ENCODE peak calls at places on chromosomes 4 and X, in five cellular contexts. G, R, K, P and E are unnamed samples.

GRCh38 chrX:135543924-135544323 is 23.5 kb downstream of the INTS6L start:
- DNase-seq in G (no peak), R (no peak), K (no peak), P (no peak), E (peak)

GRCh38 chr4:61202638-61203495 is 2.7 kb downstream of the ADGRL3 start:
- DNase-seq in G (no peak), R (no peak), K (peak), P (peak), E (no peak)

GRCh38 chrX:81957900-81958545 is 756.1 kb downstream of the SH3BGRL start:
- DNase-seq in G (no peak), R (no peak), K (no peak), P (peak), E (no peak)

GRCh38 chr4:125677665-125678307 is 363.0 kb downstream of the FAT4 start:
- DNase-seq in G (no peak), R (no peak), K (no peak), P (no peak), E (no peak)

GRCh38 chr4:3851881-3852280 is 85.7 kb downstream of the ADRA2C start:
- DNase-seq in G (no peak), R (no peak), K (no peak), P (no peak), E (no peak)

GRCh38 chr4:145619639-145619996 is 433 bp downstream of the MMAA start:
- DNase-seq in G (peak), R (peak), K (peak), P (peak), E (peak)

GRCh38 chrX:41382699-41383645 is 49.0 kb downstream of the DDX3X start:
- DNase-seq in G (no peak), R (no peak), K (peak), P (peak), E (peak)

GRCh38 chr4:8855781-8856245 is 15.8 kb downstream of the HMX1 start:
- DNase-seq in G (no peak), R (no peak), K (no peak), P (no peak), E (no peak)

GRCh38 chrX:56222473-56223000 is 9.6 kb upstream of the KLF8 start:
- DNase-seq in G (no peak), R (no peak), K (no peak), P (no peak), E (no peak)

GRCh38 chrX:17805120-17805519 is 56.0 kb downstream of the RAI2 start:
- DNase-seq in G (no peak), R (no peak), K (no peak), P (no peak), E (no peak)

GRCh38 chr4:127708985-127709384 is 21.2 kb upstream of the SLC25A31 start:
- DNase-seq in G (no peak), R (no peak), K (peak), P (peak), E (no peak)

GRCh38 chrX:44183329-44183728 is 160.1 kb downstream of the EFHC2 start:
- DNase-seq in G (no peak), R (no peak), K (no peak), P (no peak), E (no peak)

GRCh38 chrX:129823115-129823514 is 20.6 kb downstream of the ZDHHC9 start:
- DNase-seq in G (no peak), R (no peak), K (peak), P (peak), E (peak)

GRCh38 chr4:119035941-119036737 is 99.5 kb upstream of the MYOZ2 start:
- DNase-seq in G (no peak), R (no peak), K (no peak), P (peak), E (no peak)

GRCh38 chr4:38091636-38092035 is 131.4 kb downstream of the PTTG2 start:
- DNase-seq in G (no peak), R (no peak), K (no peak), P (peak), E (no peak)

GRCh38 chr4:13246107-13246506 is 238.0 kb downstream of the RAB28 start:
- DNase-seq in G (no peak), R (no peak), K (no peak), P (no peak), E (no peak)

GRCh38 chr4:186882293-186882692 is 158.6 kb upstream of the FAT1 start:
- DNase-seq in G (no peak), R (no peak), K (no peak), P (no peak), E (no peak)

GRCh38 chr4:177229331-177229730 is 80.3 kb upstream of the NEIL3 start:
- DNase-seq in G (no peak), R (no peak), K (peak), P (peak), E (no peak)

GRCh38 chrX:124328765-124329164 is 3.7 kb upstream of the TEX13D start:
- DNase-seq in G (no peak), R (no peak), K (no peak), P (peak), E (no peak)

GRCh38 chrX:97895751-97896150 is 1012.0 kb downstream of the RPA4 start:
- DNase-seq in G (no peak), R (no peak), K (peak), P (peak), E (no peak)

GRCh38 chr4:138789796-138790195 is 225.8 kb upstream of the NOCT start:
- DNase-seq in G (no peak), R (no peak), K (no peak), P (no peak), E (no peak)

GRCh38 chrX:129663171-129663570 is 8.4 kb upstream of the APLN start:
- DNase-seq in G (no peak), R (no peak), K (peak), P (peak), E (no peak)

GRCh38 chr4:114488301-114488982 is 110.2 kb upstream of the UGT8 start:
- DNase-seq in G (no peak), R (no peak), K (no peak), P (no peak), E (no peak)

GRCh38 chr4:152687974-152688599 is 8.3 kb upstream of the TMEM154 start:
- DNase-seq in G (no peak), R (no peak), K (no peak), P (no peak), E (no peak)

GRCh38 chrX:136028383-136028984 is 43.2 kb downstream of the SLC9A6 start:
- DNase-seq in G (no peak), R (no peak), K (peak), P (peak), E (no peak)

GRCh38 chrX:54891573-54891972 is 29.1 kb upstream of the TRO start:
- DNase-seq in G (no peak), R (no peak), K (peak), P (peak), E (peak)

GRCh38 chrX:9337056-9337455 is 127.8 kb upstream of the TBL1X start:
- DNase-seq in G (no peak), R (no peak), K (peak), P (peak), E (no peak)

GRCh38 chrX:18761750-18762149 is 54.3 kb downstream of the PPEF1 start:
- DNase-seq in G (no peak), R (no peak), K (no peak), P (no peak), E (no peak)

GRCh38 chrX:9875801-9876200 is 89.6 kb downstream of the SHROOM2 start:
- DNase-seq in G (no peak), R (no peak), K (no peak), P (no peak), E (no peak)

GRCh38 chr4:25667931-25668557 is 12.4 kb downstream of the SLC34A2 start:
- DNase-seq in G (no peak), R (no peak), K (peak), P (no peak), E (peak)

GRCh38 chrX:53073115-53073581 is 9.0 kb upstream of the TSPYL2 start:
- DNase-seq in G (no peak), R (no peak), K (no peak), P (no peak), E (no peak)

GRCh38 chrX:150234126-150234525 is 129.0 kb upstream of the MAMLD1 start:
- DNase-seq in G (no peak), R (no peak), K (peak), P (peak), E (no peak)

GRCh38 chr4:165874799-165875371 is 1.8 kb downstream of the TLL1 start:
- DNase-seq in G (no peak), R (no peak), K (peak), P (peak), E (peak)

GRCh38 chr4:41222259-41222658 is 7.9 kb upstream of the APBB2 start:
- DNase-seq in G (no peak), R (no peak), K (no peak), P (no peak), E (no peak)

GRCh38 chrX:107537815-107538214 is 88.4 kb downstream of the FRMPD3 start:
- DNase-seq in G (no peak), R (no peak), K (peak), P (peak), E (no peak)

GRCh38 chr4:67660418-67660817 is 40.5 kb downstream of the UBA6 start:
- DNase-seq in G (no peak), R (no peak), K (no peak), P (no peak), E (no peak)

GRCh38 chrX:43969504-43970501 is 3.4 kb downstream of the NDP start:
- DNase-seq in G (peak), R (no peak), K (no peak), P (peak), E (no peak)

GRCh38 chrX:14006489-14006888 is 23.2 kb downstream of the GEMIN8 start:
- DNase-seq in G (no peak), R (no peak), K (no peak), P (no peak), E (no peak)

DNA sequence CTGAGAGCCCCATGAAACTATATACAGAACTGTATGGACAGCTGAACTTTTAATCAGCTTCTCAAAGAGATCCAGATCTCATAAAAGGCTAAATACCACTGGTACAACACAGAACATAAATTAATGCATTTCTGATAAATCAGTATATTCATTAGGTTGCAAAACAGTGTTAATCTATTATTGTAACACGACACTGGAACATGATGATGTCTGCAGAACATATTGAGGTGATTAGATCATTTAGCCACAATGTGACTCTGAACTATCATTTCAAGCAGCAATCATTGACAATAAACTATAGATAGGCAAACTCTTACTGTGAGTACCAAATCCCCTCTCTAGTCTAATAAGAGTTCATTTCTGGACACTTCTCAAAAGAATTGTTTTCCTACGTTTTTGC is 50.3 kb downstream of the GASK1B start:
- DNase-seq in G (no peak), R (no peak), K (peak), P (peak), E (no peak)
- TF ChIP-seq CTCF in G (no peak), R (no peak), K (no peak), P (no peak), E (no peak)

DNA sequence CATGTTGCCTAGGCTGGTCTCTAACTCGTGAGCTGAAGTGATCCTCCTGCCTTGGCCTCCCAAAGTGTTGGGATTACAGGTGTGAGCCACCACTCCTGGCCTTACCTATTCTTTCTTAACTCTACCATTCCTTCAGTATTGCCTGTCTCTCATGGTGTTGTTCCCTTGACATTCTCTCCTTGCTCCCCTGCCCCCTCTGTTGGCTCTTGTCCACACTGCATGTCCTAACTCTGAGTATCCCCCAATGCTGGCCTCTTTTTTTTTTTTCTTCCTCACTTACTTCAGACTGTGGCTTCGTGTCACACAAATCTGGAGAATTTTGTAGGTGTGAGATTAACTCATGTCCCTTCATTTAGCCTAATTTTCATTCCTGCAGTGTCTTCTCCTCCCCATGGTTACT is 22.9 kb upstream of the FRMPD4 start:
- DNase-seq in G (no peak), R (no peak), K (no peak), P (no peak), E (no peak)
- TF ChIP-seq CTCF in G (no peak), R (no peak), K (no peak), P (no peak), E (no peak)

GRCh38 chr4:54234497-54235205 is 5.6 kb downstream of the PDGFRA start:
- DNase-seq in G (no peak), R (no peak), K (peak), P (no peak), E (no peak)
- TF ChIP-seq CTCF in G (no peak), R (no peak), K (peak), P (no peak), E (no peak)

GRCh38 chr4:170700064-170700463 is 610.3 kb upstream of the AADAT start:
- DNase-seq in G (no peak), R (no peak), K (no peak), P (no peak), E (no peak)

GRCh38 chr4:170705907-170706306 is 616.2 kb upstream of the AADAT start:
- DNase-seq in G (no peak), R (no peak), K (no peak), P (no peak), E (no peak)
- TF ChIP-seq CTCF in G (no peak), R (no peak), K (no peak), P (no peak), E (no peak)

GRCh38 chr4:182528819-182529218 is 285.6 kb downstream of the TENM3 start:
- DNase-seq in G (no peak), R (no peak), K (no peak), P (no peak), E (no peak)
- TF ChIP-seq CTCF in G (no peak), R (no peak), K (no peak), P (no peak), E (no peak)

DNA sequence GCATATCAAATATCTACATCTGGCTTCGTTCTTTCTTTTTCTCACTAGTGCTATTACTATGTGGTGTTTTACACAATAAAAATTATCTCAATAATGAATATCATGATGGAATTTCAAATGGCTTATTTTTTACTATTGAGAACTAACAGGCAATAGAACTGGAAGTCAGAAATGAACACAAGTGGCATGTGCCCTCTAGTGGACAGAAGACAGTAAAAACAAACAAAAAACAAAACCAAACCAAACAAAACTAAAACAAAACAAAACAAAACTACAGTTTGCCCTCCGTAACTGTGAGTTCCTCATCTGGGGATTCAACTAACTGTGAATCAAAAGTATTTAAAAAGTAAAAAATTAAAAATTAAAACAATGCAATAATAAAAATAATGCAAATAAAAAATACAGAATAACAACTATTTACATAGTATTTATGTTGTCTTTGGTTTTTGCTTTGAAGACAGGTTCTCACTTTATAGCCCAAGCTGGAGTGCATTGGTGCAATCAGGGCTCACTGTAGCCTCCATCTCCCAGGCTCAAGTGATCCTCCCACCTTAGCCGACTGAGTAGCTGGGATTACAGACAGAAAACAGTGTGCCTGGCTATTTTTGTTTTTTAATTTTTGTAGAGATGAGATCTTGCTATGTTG is 195.6 kb upstream of the TACR3 start:
- DNase-seq in G (no peak), R (no peak), K (peak), P (peak), E (no peak)
- TF ChIP-seq CTCF in G (no peak), R (peak), K (peak), P (peak), E (peak)

DNA sequence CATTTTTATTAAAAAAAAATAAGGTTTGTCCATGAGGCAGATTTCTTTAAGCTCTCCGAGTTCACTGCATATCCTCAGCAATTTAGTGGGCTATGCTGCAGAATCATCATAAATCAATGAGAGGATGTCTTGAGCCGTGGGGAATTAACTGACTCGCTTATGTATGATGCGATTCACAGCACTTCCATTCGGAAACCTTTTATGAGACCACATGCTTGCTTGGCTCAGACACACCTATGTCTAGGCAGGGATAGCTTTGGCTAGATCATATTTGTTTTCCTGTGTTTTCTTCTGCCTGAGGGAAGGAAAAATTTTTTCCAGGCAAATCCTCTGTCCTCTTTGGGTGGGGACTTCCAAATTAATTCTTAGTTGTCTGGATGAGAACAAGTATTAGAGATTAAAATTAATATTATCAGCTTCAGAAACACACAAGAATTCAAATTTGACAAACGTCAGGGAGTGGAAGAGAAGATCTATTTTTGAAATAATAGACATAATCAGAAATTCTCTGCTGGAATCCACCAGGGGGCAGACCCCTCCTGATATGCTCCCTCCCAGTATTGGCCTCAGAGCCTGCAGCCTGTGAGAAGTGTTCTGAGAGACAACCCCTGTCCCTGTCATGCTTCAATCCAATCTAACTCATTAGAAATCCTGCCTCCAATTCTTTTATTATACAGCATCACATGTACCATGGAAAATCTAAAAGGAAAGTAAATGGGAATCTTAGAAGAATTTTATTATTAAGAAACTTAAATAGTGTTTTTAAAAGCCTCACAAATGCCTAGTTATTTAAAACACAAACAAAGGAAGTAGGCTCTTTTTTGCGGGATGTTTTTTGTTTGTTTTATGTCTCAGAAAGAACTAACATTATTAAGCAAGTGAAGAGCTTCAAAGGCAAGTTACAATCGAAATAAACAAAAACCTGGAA is 345.1 kb upstream of the TACR3 start:
- DNase-seq in G (peak), R (peak), K (peak), P (peak), E (peak)
- TF ChIP-seq CTCF in G (no peak), R (peak), K (peak), P (peak), E (peak)

DNA sequence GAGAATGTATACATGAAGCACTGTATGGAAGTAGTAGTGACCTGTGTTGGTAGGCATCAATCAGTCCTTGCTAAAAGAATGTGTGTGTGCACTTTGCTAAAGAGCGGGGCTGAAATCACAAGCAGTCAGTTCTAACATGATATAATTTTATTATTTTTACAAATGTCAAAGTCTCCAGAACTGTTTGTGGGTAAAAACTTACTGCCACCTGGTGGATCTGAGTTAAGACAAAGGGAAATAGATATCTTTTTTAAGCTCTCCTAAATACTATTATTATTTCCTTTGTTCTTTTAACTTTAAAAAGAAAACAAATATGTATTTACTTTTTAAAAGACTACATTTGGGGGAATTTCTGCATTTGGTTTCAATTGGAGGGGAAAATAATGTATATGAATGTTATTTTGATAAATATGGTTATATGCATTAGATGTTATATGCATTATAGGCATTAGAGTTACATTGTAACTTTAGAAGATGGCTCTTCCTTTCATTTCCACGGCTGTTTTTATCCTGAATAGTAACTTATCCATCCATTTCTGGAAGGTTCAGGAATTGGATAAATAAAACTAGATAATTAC is 7.8 kb upstream of the CLOCK start:
- DNase-seq in G (no peak), R (no peak), K (peak), P (peak), E (no peak)
- TF ChIP-seq CTCF in G (peak), R (peak), K (peak), P (peak), E (peak)

DNA sequence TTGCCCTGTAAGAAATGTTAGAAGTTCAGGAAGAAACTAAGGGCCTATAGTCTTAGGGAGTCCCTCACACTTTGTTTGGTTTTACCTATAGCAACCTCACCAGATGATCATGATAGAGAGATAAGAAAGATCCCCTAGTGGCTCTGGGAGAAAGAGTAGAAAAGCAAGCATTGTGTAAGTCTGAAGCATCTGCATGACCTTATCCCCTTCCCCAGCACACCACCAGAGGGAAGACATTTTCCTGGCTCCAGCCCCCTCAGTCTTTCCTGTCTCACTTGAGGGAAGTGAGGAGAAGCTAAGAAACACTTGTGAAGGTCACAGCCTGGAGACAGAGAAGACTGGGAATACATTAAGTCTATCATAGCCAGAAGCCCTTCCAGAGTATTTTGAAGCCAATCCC is 154.0 kb downstream of the EVC2 start:
- DNase-seq in G (no peak), R (no peak), K (no peak), P (no peak), E (no peak)
- TF ChIP-seq CTCF in G (no peak), R (no peak), K (no peak), P (no peak), E (no peak)

GRCh38 chrX:153438522-153438921 is 7.3 kb downstream of the TREX2 start:
- DNase-seq in G (no peak), R (no peak), K (peak), P (peak), E (no peak)
- TF ChIP-seq CTCF in G (no peak), R (no peak), K (peak), P (peak), E (no peak)